ENCODE peak calls at places on chromosomes 2 and 18, in six cellular contexts. G, S, R, P, I and Q are unnamed samples.

GRCh38 chr2:234910186-234910679 is 41.6 kb upstream of the SH3BP4 start:
- DNase-seq in G (no peak), S (no peak), R (no peak), P (no peak), I (no peak), Q (no peak)

GRCh38 chr2:26618611-26619010 is 22.6 kb downstream of the CIB4 start:
- DNase-seq in G (no peak), S (no peak), R (no peak), P (no peak), I (no peak), Q (no peak)

GRCh38 chr2:237701859-237702370 is 74.5 kb downstream of the LRRFIP1 start:
- DNase-seq in G (no peak), S (no peak), R (no peak), P (no peak), I (no peak), Q (no peak)

GRCh38 chr2:216516730-216517350 is 18.2 kb downstream of the RPL37A start:
- DNase-seq in G (no peak), S (no peak), R (no peak), P (no peak), I (no peak), Q (no peak)

GRCh38 chr2:241649414-241649813 is 11.9 kb downstream of the ATG4B start:
- DNase-seq in G (no peak), S (no peak), R (no peak), P (no peak), I (no peak), Q (no peak)

GRCh38 chr2:95020275-95021014 is 5.1 kb upstream of the MAL start:
- DNase-seq in G (no peak), S (no peak), R (no peak), P (no peak), I (no peak), Q (no peak)

GRCh38 chr2:213806125-213806726 is 522.0 kb downstream of the SPAG16 start:
- DNase-seq in G (no peak), S (no peak), R (no peak), P (no peak), I (no peak), Q (no peak)

GRCh38 chr2:39851691-39852110 is 72.6 kb upstream of the THUMPD2 start:
- DNase-seq in G (no peak), S (no peak), R (no peak), P (no peak), I (no peak), Q (no peak)

GRCh38 chr2:26945991-26946750 is 24.3 kb upstream of the MAPRE3 start:
- DNase-seq in G (no peak), S (no peak), R (no peak), P (no peak), I (no peak), Q (no peak)

GRCh38 chr2:126782648-126783047 is 116.0 kb upstream of the TEX51 start:
- DNase-seq in G (no peak), S (no peak), R (no peak), P (no peak), I (no peak), Q (no peak)

GRCh38 chr2:9918275-9918674 is 33.2 kb upstream of the GRHL1 start:
- DNase-seq in G (no peak), S (no peak), R (no peak), P (no peak), I (no peak), Q (no peak)

GRCh38 chr2:67532325-67532724 is 135.2 kb downstream of the ETAA1 start:
- DNase-seq in G (no peak), S (no peak), R (no peak), P (no peak), I (no peak), Q (no peak)

GRCh38 chr2:150182564-150183249 is 304.8 kb downstream of the RND3 start:
- DNase-seq in G (no peak), S (no peak), R (no peak), P (no peak), I (no peak), Q (no peak)

GRCh38 chr2:161122772-161123530 is 37.3 kb upstream of the TANK start:
- DNase-seq in G (no peak), S (peak; percentile 89), R (peak; percentile 36), P (peak; percentile 64), I (no peak), Q (peak; percentile 31)

GRCh38 chr2:164538250-164538866 is 82.9 kb downstream of the GRB14 start:
- DNase-seq in G (no peak), S (peak; percentile 40), R (no peak), P (no peak), I (no peak), Q (no peak)

GRCh38 chr18:51491678-51492372 is 294.3 kb upstream of the MEX3C start:
- DNase-seq in G (no peak), S (no peak), R (no peak), P (no peak), I (no peak), Q (no peak)

GRCh38 chr18:69958422-69958821 is 10.7 kb upstream of the CD226 start:
- DNase-seq in G (no peak), S (no peak), R (no peak), P (no peak), I (no peak), Q (no peak)

GRCh38 chr2:133819906-133820305 is 251.6 kb upstream of the NCKAP5 start:
- DNase-seq in G (no peak), S (peak; percentile 44), R (no peak), P (no peak), I (no peak), Q (no peak)

GRCh38 chr2:133814890-133815289 is 246.6 kb upstream of the NCKAP5 start:
- DNase-seq in G (no peak), S (no peak), R (no peak), P (no peak), I (no peak), Q (no peak)

GRCh38 chr2:133818661-133819060 is 250.4 kb upstream of the NCKAP5 start:
- DNase-seq in G (no peak), S (no peak), R (no peak), P (no peak), I (no peak), Q (no peak)

GRCh38 chr2:133816037-133816436 is 247.8 kb upstream of the NCKAP5 start:
- DNase-seq in G (no peak), S (no peak), R (no peak), P (no peak), I (no peak), Q (no peak)

DNA sequence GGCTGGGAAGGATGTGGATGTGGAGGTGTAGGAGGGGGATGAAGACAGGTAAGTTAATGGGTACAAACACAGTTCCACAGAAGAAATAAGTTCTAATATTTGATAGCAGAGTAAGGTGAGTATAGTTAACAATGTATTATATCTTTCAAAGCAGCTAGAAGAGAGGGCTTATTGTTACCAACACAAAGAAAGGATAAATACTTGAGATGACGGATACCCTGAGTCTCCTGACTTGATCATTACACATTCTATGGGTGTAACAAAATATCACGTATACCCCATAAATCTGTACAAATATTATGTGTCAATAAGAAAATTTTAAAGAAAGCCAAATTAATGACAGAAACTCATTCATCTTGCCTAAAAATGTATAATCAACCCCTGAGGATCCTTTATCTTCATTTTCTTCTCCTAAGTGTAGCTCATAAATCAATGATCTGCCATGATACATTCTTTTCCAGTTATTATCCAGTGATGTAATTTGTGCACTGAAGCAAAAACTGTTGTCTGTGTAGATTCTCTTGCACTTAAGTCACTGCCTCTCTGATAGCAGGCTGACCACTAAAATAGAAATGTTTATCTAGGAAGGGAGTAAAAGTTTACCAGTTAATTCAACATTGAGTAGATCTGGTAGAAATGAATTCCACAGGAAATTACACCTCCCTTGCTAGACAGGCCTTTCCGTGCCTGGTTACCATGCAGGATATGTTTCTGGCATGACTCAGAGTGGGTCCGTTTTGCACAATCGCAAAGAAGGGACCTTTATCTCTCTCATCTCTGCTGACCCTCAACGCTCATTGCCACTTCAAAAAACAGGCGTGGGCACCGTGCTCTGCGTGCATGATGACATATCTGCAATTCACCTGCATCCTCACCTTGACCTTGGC is 249.7 kb upstream of the NCKAP5 start:
- DNase-seq in G (no peak), S (peak; percentile 96), R (no peak), P (no peak), I (no peak), Q (no peak)
- H3K27ac ChIP-seq in G (no peak overlapping the region), S (peak overlapping the region; percentile 93), R (peak overlapping the region; percentile 37), P (no peak overlapping the region), I (no peak overlapping the region), Q (no peak overlapping the region)

GRCh38 chr2:8583400-8584173 is 98.3 kb upstream of the ID2 start:
- DNase-seq in G (peak; percentile 79), S (peak; percentile 45), R (peak; percentile 99), P (peak; percentile 99), I (peak; percentile 94), Q (peak; percentile 50)
- H3K27ac ChIP-seq in G (peak overlapping the region; percentile 44), S (no peak overlapping the region), R (peak overlapping the region; percentile 15), P (peak overlapping the region; percentile 83), I (no peak overlapping the region), Q (no peak overlapping the region)

GRCh38 chr18:43714346-43715010 is 437.2 kb upstream of the SYT4 start:
- DNase-seq in G (no peak), S (no peak), R (no peak), P (no peak), I (no peak), Q (no peak)
- H3K27ac ChIP-seq in G (no peak overlapping the region), S (no peak overlapping the region), R (no peak overlapping the region), P (no peak overlapping the region), I (no peak overlapping the region), Q (no peak overlapping the region)

DNA sequence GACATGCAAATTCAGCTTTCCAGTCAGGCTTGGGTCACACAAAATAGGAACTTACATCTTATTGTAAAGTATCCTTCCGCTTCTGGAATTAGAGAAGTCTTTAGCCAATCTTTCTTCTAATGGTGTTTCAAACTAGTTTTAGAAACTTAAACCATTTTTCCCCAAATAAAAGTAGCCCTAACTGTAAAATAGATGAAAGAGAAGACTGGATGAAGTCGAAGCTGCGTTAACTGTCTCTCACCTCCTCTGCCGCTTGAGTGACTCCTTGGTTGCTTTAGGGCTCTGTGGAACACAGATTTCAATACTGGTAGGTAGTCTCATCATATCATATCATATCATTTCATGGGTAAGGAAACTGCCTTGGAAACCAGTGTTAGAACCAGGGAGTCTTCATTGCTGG is 498.4 kb downstream of the XIRP2 start:
- DNase-seq in G (no peak), S (no peak), R (no peak), P (no peak), I (no peak), Q (no peak)
- H3K27ac ChIP-seq in G (no peak overlapping the region), S (no peak overlapping the region), R (no peak overlapping the region), P (no peak overlapping the region), I (no peak overlapping the region), Q (no peak overlapping the region)

GRCh38 chr2:949384-949893 is 1.2 kb upstream of the SNTG2 start:
- DNase-seq in G (no peak), S (no peak), R (no peak), P (no peak), I (no peak), Q (no peak)

GRCh38 chr2:951224-952006 is 766 bp downstream of the SNTG2 start:
- DNase-seq in G (no peak), S (no peak), R (no peak), P (no peak), I (no peak), Q (no peak)

GRCh38 chr2:950627-950992 is at the start of gene SNTG2:
- DNase-seq in G (no peak), S (no peak), R (no peak), P (no peak), I (peak; percentile 56), Q (no peak)

GRCh38 chr2:953408-953807 is 2.8 kb downstream of the SNTG2 start:
- DNase-seq in G (no peak), S (no peak), R (no peak), P (no peak), I (no peak), Q (no peak)

GRCh38 chr2:949894-950626 is 589 bp upstream of the SNTG2 start:
- DNase-seq in G (no peak), S (no peak), R (no peak), P (no peak), I (no peak), Q (no peak)
- H3K27ac ChIP-seq in G (peak overlapping the region; percentile 7), S (peak overlapping the region; percentile 42), R (no peak overlapping the region), P (no peak overlapping the region), I (no peak overlapping the region), Q (no peak overlapping the region)

GRCh38 chr2:30178618-30179404 is 32.0 kb downstream of the YPEL5 start:
- DNase-seq in G (peak; percentile 27), S (peak; percentile 34), R (peak; percentile 52), P (peak; percentile 84), I (peak; percentile 84), Q (no peak)
- H3K27ac ChIP-seq in G (no peak overlapping the region), S (no peak overlapping the region), R (peak overlapping the region; percentile 62), P (peak overlapping the region; percentile 88), I (peak overlapping the region; percentile 41), Q (no peak overlapping the region)